ENCODE peak calls at places on chromosomes 7 and 10, in seven cellular contexts. One of them, this sample, is unnamed.

GRCh38 chr10:80474597-80474910 is 20.4 kb downstream of the TSPAN14 start:
- DNase-seq in erythroblast: no peak
- DNase-seq in neural crest cell: no peak
- DNase-seq in adipocyte: no peak
- DNase-seq in HT1080: no peak
- DNase-seq in GM23338: no peak
- DNase-seq in body of pancreas: no peak
- DNase-seq in this sample: no peak

GRCh38 chr10:23294638-23295247 is 49.9 kb downstream of the C10orf67 start:
- DNase-seq in erythroblast: peak
- DNase-seq in neural crest cell: no peak
- DNase-seq in adipocyte: peak
- DNase-seq in HT1080: no peak
- DNase-seq in GM23338: peak
- DNase-seq in body of pancreas: no peak
- DNase-seq in this sample: peak

GRCh38 chr10:133141144-133141962 is 18.7 kb upstream of the KNDC1 start:
- DNase-seq in erythroblast: no peak
- DNase-seq in neural crest cell: no peak
- DNase-seq in adipocyte: no peak
- DNase-seq in HT1080: no peak
- DNase-seq in GM23338: no peak
- DNase-seq in body of pancreas: no peak
- DNase-seq in this sample: no peak

GRCh38 chr10:113326160-113327111 is 226.4 kb upstream of the HABP2 start:
- DNase-seq in erythroblast: peak
- DNase-seq in neural crest cell: no peak
- DNase-seq in adipocyte: peak
- DNase-seq in HT1080: peak
- DNase-seq in GM23338: peak
- DNase-seq in body of pancreas: peak
- DNase-seq in this sample: peak

GRCh38 chr7:37054631-37055300 is 330.5 kb upstream of the AOAH start:
- DNase-seq in erythroblast: no peak
- DNase-seq in neural crest cell: no peak
- DNase-seq in adipocyte: peak
- DNase-seq in HT1080: peak
- DNase-seq in GM23338: no peak
- DNase-seq in body of pancreas: no peak
- DNase-seq in this sample: no peak

GRCh38 chr7:2279873-2280272 is 34.4 kb downstream of the SNX8 start:
- DNase-seq in erythroblast: no peak
- DNase-seq in neural crest cell: no peak
- DNase-seq in adipocyte: no peak
- DNase-seq in HT1080: no peak
- DNase-seq in GM23338: no peak
- DNase-seq in body of pancreas: no peak
- DNase-seq in this sample: no peak

GRCh38 chr7:142188846-142189245 is 69.0 kb downstream of the PRSS58 start:
- DNase-seq in erythroblast: peak
- DNase-seq in neural crest cell: no peak
- DNase-seq in adipocyte: peak
- DNase-seq in HT1080: peak
- DNase-seq in GM23338: peak
- DNase-seq in body of pancreas: no peak
- DNase-seq in this sample: peak

GRCh38 chr7:109641445-109641844 is 1071.8 kb downstream of the DNAJB9 start:
- DNase-seq in erythroblast: no peak
- DNase-seq in neural crest cell: no peak
- DNase-seq in adipocyte: no peak
- DNase-seq in HT1080: peak
- DNase-seq in GM23338: no peak
- DNase-seq in body of pancreas: no peak
- DNase-seq in this sample: peak

GRCh38 chr7:111038185-111038584 is 52.7 kb upstream of the LRRN3 start:
- DNase-seq in erythroblast: no peak
- DNase-seq in neural crest cell: no peak
- DNase-seq in adipocyte: no peak
- DNase-seq in HT1080: no peak
- DNase-seq in GM23338: no peak
- DNase-seq in body of pancreas: no peak
- DNase-seq in this sample: no peak